ENCODE peak calls at places on chromosomes 5 and 9, in four cellular contexts. I is astrocyte of the spinal cord, V is stomach, J is HCT116. C is an unnamed sample.

GRCh38 chr9:13673348-13673747 is 393.9 kb upstream of the MPDZ start:
- DNase-seq in J (no peak), V (no peak), I (no peak), C (no peak)

GRCh38 chr5:158406884-158407790 is 548.2 kb upstream of the CLINT1 start:
- DNase-seq in J (no peak), I (peak), V (no peak), C (peak)

GRCh38 chr5:16549491-16550233 is 67.1 kb downstream of the RETREG1 start:
- DNase-seq in V (no peak), I (no peak), J (no peak), C (no peak)

GRCh38 chr5:133947431-133947841 is 21.0 kb downstream of the C5orf15 start:
- DNase-seq in I (peak), J (no peak), V (peak), C (no peak)

GRCh38 chr9:114039484-114039883 is 38.6 kb downstream of the AMBP start:
- DNase-seq in V (no peak), J (no peak), I (no peak), C (no peak)

GRCh38 chr5:133487093-133487492 is 125.2 kb downstream of the FSTL4 start:
- DNase-seq in I (no peak), J (no peak), V (no peak), C (no peak)

GRCh38 chr9:107340920-107341632 is 58.0 kb downstream of the RAD23B start:
- DNase-seq in V (peak), I (peak), J (peak), C (peak)

GRCh38 chr9:34375901-34376595 is 650 bp downstream of the MYORG start:
- DNase-seq in V (peak), J (no peak), I (peak), C (no peak)

GRCh38 chr5:142569905-142570304 is 116.0 kb downstream of the FGF1 start:
- DNase-seq in I (no peak), V (no peak), J (no peak), C (no peak)

GRCh38 chr9:87498046-87498815 is 564 bp downstream of the DAPK1 start:
- DNase-seq in V (peak), I (peak), J (no peak), C (no peak)

GRCh38 chr9:98192503-98193335 is at the start of gene CORO2A:
- DNase-seq in J (peak), V (peak), I (peak), C (peak)

GRCh38 chr9:98190757-98191105 is 1.7 kb downstream of the CORO2A start:
- DNase-seq in V (no peak), J (no peak), I (no peak), C (no peak)

GRCh38 chr9:98191615-98192502 is 578 bp downstream of the CORO2A start:
- DNase-seq in I (no peak), V (peak), J (no peak), C (no peak)

GRCh38 chr9:98189412-98189811 is 3.0 kb downstream of the CORO2A start:
- DNase-seq in I (no peak), J (no peak), V (no peak), C (no peak)

DNA sequence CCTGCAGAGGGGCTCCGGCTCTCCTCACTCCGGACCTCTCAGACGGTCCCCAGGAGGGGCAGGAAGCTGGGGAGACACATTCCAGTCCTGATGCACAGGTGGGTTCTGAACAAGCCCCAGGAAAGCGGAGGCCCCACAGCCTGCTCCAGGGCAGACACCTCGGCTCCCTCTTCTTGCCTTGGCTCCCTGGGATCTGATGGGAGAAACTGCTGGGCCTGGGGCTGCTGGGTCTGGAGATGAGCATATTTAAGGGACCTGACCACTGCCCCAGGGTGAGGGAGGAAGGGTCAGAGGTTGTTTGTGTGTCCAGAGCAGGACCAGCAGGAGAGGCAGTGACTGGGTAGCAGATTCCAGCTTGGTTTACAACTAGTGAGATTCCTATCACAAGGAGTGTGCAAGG is 1.2 kb downstream of the CORO2A start:
- DNase-seq in V (no peak), I (no peak), J (no peak), C (no peak)
- H3K4me3 ChIP-seq in V (peak), I (no peak), J (no peak), C (no peak)

GRCh38 chr5:140573683-140574082 is 9.1 kb downstream of the SLC35A4 start:
- DNase-seq in I (no peak), J (no peak), V (no peak), C (no peak)

GRCh38 chr5:140571105-140571504 is 6.5 kb downstream of the SLC35A4 start:
- DNase-seq in J (no peak), I (no peak), V (no peak), C (no peak)

GRCh38 chr5:140574165-140574564 is 9.5 kb downstream of the SLC35A4 start:
- DNase-seq in I (no peak), V (no peak), J (no peak), C (peak)

GRCh38 chr5:140576776-140577201 is 12.2 kb downstream of the SLC35A4 start:
- DNase-seq in J (no peak), I (no peak), V (no peak), C (peak)

GRCh38 chr5:140575309-140575708 is 10.7 kb downstream of the SLC35A4 start:
- DNase-seq in J (peak), V (peak), I (no peak), C (peak)
- TF ChIP-seq CTCF in J (peak), V (peak), I (peak), C (peak)

GRCh38 chr9:69420611-69421270 is 95.7 kb downstream of the ENTREP1 start:
- DNase-seq in J (no peak), I (no peak), V (no peak), C (no peak)

GRCh38 chr9:69425402-69425801 is 100.4 kb downstream of the ENTREP1 start:
- DNase-seq in J (no peak), I (no peak), V (no peak), C (no peak)

GRCh38 chr9:69427286-69427685 is 102.3 kb downstream of the ENTREP1 start:
- DNase-seq in V (no peak), J (no peak), I (no peak), C (no peak)

GRCh38 chr9:69421908-69422801 is 97.1 kb downstream of the ENTREP1 start:
- DNase-seq in I (peak), V (peak), J (peak), C (peak)
- H3K4me3 ChIP-seq in I (no peak), V (no peak), J (no peak), C (no peak)

GRCh38 chr9:133869674-133870419 is 122.3 kb downstream of the VAV2 start:
- DNase-seq in V (no peak), I (no peak), J (no peak), C (peak)
- TF ChIP-seq CTCF in V (no peak), I (no peak), J (no peak), C (peak)

GRCh38 chr9:109791003-109791677 is 11.1 kb downstream of the PALM2AKAP2 start:
- DNase-seq in V (no peak), I (no peak), J (no peak), C (no peak)

GRCh38 chr9:109794361-109795012 is 14.5 kb downstream of the PALM2AKAP2 start:
- DNase-seq in J (no peak), V (no peak), I (no peak), C (peak)

GRCh38 chr9:109793921-109794320 is 13.9 kb downstream of the PALM2AKAP2 start:
- DNase-seq in I (no peak), V (no peak), J (no peak), C (peak)

GRCh38 chr9:109791747-109792146 is 11.7 kb downstream of the PALM2AKAP2 start:
- DNase-seq in J (no peak), V (no peak), I (no peak), C (no peak)

DNA sequence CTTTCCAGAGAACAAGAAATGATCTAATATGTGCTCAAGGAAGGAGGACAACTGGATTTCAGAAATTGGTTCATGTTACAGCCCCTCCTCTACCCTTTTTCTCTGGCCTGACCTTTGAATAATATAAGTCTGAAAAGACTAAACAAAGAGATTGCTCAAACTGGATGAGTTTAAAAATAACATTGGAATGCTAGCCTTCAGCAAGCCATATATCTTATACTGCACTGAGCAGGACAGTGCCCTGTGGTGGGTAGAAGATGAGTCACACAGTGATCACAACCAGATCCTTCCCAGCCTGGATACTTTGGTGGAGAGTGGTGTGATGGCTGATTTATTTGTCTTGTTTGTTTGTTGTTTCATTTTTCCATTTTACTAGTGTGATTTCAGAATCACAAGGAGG is 13.2 kb downstream of the PALM2AKAP2 start:
- DNase-seq in J (no peak), I (peak), V (no peak), C (peak)
- H3K4me3 ChIP-seq in J (no peak), I (no peak), V (no peak), C (no peak)

DNA sequence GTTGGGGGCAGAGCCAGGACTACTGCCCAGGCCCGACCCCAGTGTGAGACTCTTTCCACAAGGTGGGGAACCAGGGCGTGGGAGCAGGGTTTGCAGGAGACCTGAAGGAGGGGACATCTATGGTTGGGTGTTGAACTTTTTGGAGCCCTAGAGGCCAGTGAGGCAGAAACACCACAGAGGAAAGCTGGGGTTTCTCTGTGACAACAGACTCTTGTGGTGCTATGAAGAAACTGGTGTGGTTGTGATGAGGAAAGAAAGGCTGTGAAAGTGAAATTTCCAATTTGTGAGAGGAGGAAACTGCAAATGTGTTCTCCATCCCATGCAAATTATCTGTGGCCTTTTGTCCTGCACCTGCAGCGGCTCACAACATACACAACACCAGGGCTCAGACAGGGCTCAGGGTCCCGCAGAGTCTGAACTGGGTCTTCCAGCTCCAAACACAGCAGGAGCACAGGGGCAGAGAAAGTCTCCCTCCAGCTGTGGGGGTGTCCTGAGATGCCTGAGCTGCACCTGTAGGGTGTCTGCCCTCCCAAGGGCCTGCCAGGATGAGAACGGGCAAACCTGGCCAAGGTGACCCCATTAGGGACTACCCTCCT is 51.4 kb upstream of the GRHPR start:
- DNase-seq in I (no peak), V (no peak), J (no peak), C (no peak)
- TF ChIP-seq CTCF in I (no peak), V (no peak), J (no peak), C (no peak)

GRCh38 chr9:130685104-130685503 is 8.5 kb upstream of the EXOSC2 start:
- DNase-seq in J (no peak), I (no peak), V (no peak), C (no peak)

GRCh38 chr9:130680836-130681768 is 12.5 kb upstream of the EXOSC2 start:
- DNase-seq in V (peak), I (peak), J (peak), C (peak)

GRCh38 chr9:130681769-130682489 is 11.7 kb upstream of the EXOSC2 start:
- DNase-seq in J (no peak), V (no peak), I (no peak), C (no peak)

GRCh38 chr9:130687615-130688014 is 6.0 kb upstream of the EXOSC2 start:
- DNase-seq in V (no peak), I (no peak), J (no peak), C (no peak)

DNA sequence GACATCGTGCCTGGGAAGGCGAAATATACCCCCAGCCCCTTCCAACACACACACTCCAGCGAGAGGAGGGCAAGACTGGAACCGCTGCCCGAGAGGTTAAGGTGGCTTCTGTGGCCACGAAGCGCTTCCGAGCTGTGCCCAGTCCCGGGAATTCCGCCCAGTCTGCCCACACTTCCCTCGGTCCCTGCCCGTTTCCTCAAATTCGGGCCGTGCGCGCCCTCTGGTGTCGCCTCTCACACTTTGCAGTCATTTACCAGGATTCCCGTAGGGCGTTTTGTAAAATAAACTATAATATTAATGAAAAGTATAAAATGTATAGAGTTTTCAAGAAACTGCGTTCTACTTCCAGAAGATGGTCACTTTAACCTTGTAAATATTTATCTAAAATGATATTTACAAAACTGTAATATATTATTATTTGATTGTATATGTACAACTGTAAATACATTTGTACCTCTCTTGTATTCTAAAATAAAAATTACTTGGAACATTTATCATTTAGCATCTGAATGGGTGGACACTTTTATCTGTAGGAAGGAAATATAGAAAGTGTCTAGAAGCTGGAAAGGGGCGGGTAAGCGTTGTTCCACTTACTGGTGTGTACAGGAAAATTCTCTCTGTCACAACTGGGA is 11.0 kb upstream of the EXOSC2 start:
- DNase-seq in J (peak), V (peak), I (peak), C (peak)
- H3K4me3 ChIP-seq in J (peak), V (peak), I (peak), C (peak)

GRCh38 chr9:127096208-127096607 is 26.2 kb downstream of the ANGPTL2 start:
- DNase-seq in V (no peak), J (no peak), I (no peak), C (no peak)

GRCh38 chr9:127091526-127091925 is 30.9 kb downstream of the ANGPTL2 start:
- DNase-seq in I (no peak), V (no peak), J (no peak), C (no peak)

GRCh38 chr9:127092041-127092608 is 30.3 kb downstream of the ANGPTL2 start:
- DNase-seq in I (peak), V (no peak), J (no peak), C (no peak)

GRCh38 chr9:127095416-127095815 is 27.0 kb downstream of the ANGPTL2 start:
- DNase-seq in I (no peak), V (no peak), J (no peak), C (no peak)

DNA sequence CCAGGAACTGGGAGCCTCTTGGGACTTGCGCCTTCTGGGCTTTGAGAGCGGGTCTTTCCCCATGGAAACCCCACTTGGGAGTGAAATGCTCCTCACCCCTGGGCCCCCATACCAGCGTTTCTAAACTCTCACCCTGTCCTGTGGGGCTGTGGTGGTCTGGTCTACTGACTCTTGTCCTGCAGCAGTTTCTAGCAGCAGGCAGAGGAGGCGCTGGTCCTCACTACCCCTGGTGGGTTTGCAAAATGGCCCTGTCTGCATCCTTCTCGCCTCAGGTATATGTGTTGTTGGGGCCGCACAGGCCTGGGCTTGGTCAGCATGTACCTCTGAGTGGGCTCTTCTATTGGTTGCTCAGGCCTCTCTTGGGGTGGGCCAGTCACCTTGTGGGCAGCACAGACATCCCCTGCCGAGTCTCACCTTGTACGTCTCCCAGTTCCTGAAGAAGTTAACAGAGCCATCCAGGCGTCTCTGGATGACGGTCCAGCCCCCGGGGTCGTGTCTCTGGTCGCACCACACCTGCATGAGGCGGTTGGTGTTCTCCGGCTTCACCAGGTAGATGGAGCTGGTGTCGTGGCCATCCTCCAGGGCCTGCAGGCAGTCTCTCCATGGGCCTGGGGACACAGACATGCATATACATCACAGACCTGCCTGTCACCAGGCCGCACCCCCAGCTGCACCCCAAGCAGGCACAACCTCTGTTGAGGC is 29.0 kb downstream of the ANGPTL2 start:
- DNase-seq in J (no peak), I (no peak), V (no peak), C (no peak)
- TF ChIP-seq CTCF in J (no peak), I (no peak), V (no peak), C (no peak)

GRCh38 chr9:130996205-130996604 is 12.8 kb upstream of the LAMC3 start:
- DNase-seq in V (no peak), I (no peak), J (no peak), C (no peak)
- H3K4me3 ChIP-seq in V (no peak), I (no peak), J (no peak), C (no peak)

DNA sequence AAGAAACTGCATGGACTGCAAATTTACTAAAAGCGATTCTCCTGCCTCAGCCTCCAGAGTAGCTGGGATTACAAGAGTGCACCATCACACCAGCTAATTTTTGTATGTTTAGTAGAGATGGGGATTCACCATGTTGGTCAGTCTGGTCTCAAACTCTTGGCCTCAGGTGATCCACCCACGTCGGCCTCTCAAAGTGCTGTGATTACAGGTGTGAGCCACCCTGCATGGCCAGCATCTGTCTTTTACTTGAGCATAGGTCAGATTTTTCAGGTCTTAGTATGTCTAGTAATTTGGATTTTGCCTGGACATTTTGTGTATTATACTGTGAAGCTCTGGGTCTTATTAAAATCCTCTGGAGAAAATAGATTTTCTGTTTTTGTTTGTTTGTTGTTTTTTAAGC is 277.8 kb upstream of the VLDLR start:
- DNase-seq in V (no peak), J (no peak), I (no peak), C (no peak)
- TF ChIP-seq CTCF in V (no peak), J (no peak), I (no peak), C (no peak)

C was measured in fibroblast of villous mesenchyme.